ENCODE peak calls at places on chromosomes 4 and X, in six cellular contexts. S, X, P, A, C and G are unnamed samples.

GRCh38 chr4:139719381-139720101 is 53.9 kb downstream of the MGST2 start:
- ATAC-seq in S (peak), X (no peak), P (no peak), A (no peak), C (peak), G (no peak)

GRCh38 chr4:24537025-24537424 is 47.3 kb downstream of the DHX15 start:
- ATAC-seq in S (peak), X (peak), P (peak), A (no peak), C (no peak), G (no peak)

GRCh38 chr4:102569200-102569599 is 68.0 kb downstream of the NFKB1 start:
- ATAC-seq in S (no peak), X (no peak), P (no peak), A (no peak), C (no peak), G (no peak)

GRCh38 chr4:1233641-1234277 is 15.2 kb downstream of the CTBP1 start:
- ATAC-seq in S (no peak), X (peak), P (no peak), A (peak), C (peak), G (peak)

GRCh38 chr4:146567396-146567795 is 45.7 kb upstream of the SLC10A7 start:
- ATAC-seq in S (no peak), X (no peak), P (no peak), A (no peak), C (no peak), G (no peak)

GRCh38 chr4:184404047-184404446 is 70.3 kb downstream of the IRF2 start:
- ATAC-seq in S (no peak), X (no peak), P (no peak), A (peak), C (no peak), G (no peak)

GRCh38 chr4:38365748-38366310 is 298.2 kb upstream of the KLF3 start:
- ATAC-seq in S (peak), X (peak), P (no peak), A (no peak), C (no peak), G (no peak)

GRCh38 chr4:947491-947971 is 15.3 kb downstream of the TMEM175 start:
- ATAC-seq in S (no peak), X (no peak), P (no peak), A (no peak), C (no peak), G (no peak)

GRCh38 chr4:99838927-99839326 is 22.3 kb downstream of the DAPP1 start:
- ATAC-seq in S (no peak), X (no peak), P (peak), A (no peak), C (peak), G (no peak)

GRCh38 chrX:131792356-131792749 is 230.7 kb upstream of the STK26 start:
- ATAC-seq in S (no peak), X (no peak), P (no peak), A (peak), C (peak), G (peak)

GRCh38 chr4:106344324-106344970 is 24.1 kb downstream of the GIMD1 start:
- ATAC-seq in S (peak), X (no peak), P (no peak), A (no peak), C (no peak), G (no peak)

GRCh38 chr4:112645541-112646329 is 8.8 kb downstream of the LARP7 start:
- ATAC-seq in S (no peak), X (no peak), P (no peak), A (no peak), C (no peak), G (no peak)

GRCh38 chr4:38889143-38889542 is 21.5 kb downstream of the FAM114A1 start:
- ATAC-seq in S (no peak), X (no peak), P (peak), A (peak), C (no peak), G (no peak)

GRCh38 chr4:1777822-1778641 is 15.1 kb upstream of the FGFR3 start:
- ATAC-seq in S (peak), X (peak), P (peak), A (peak), C (peak), G (no peak)

GRCh38 chrX:155009994-155010472 is 12.5 kb downstream of the F8 start:
- ATAC-seq in S (no peak), X (no peak), P (no peak), A (no peak), C (no peak), G (peak)

GRCh38 chrX:107825698-107826285 is at the start of gene MID2:
- ATAC-seq in S (peak), X (no peak), P (peak), A (peak), C (peak), G (peak)

GRCh38 chr4:110620352-110621327 is 2.2 kb downstream of the PITX2 start:
- ATAC-seq in S (peak), X (peak), P (no peak), A (peak), C (no peak), G (no peak)

GRCh38 chr4:186587416-186588018 is 32.1 kb upstream of the MTNR1A start:
- ATAC-seq in S (peak), X (peak), P (peak), A (peak), C (no peak), G (peak)

GRCh38 chr4:99324978-99325377 is 3.8 kb upstream of the ADH1B start:
- ATAC-seq in S (no peak), X (no peak), P (no peak), A (no peak), C (peak), G (peak)

GRCh38 chr4:123469245-123469644 is 72.7 kb downstream of the SPRY1 start:
- ATAC-seq in S (no peak), X (no peak), P (no peak), A (no peak), C (no peak), G (no peak)

GRCh38 chr4:75048208-75048879 is 115.4 kb downstream of the PARM1 start:
- ATAC-seq in S (peak), X (peak), P (no peak), A (no peak), C (no peak), G (no peak)

GRCh38 chrX:104913348-104913747 is 307.1 kb downstream of the TEX13A start:
- ATAC-seq in S (peak), X (no peak), P (no peak), A (peak), C (no peak), G (no peak)

GRCh38 chr4:85368932-85369331 is 106.0 kb upstream of the ARHGAP24 start:
- ATAC-seq in S (no peak), X (no peak), P (no peak), A (no peak), C (no peak), G (no peak)

GRCh38 chr4:143375326-143376073 is 38.8 kb downstream of the GAB1 start:
- ATAC-seq in S (peak), X (peak), P (peak), A (peak), C (no peak), G (peak)

GRCh38 chrX:39298821-39299220 is 497.6 kb downstream of the MID1IP1 start:
- ATAC-seq in S (no peak), X (no peak), P (no peak), A (no peak), C (no peak), G (no peak)

GRCh38 chr4:26263165-26263564 is 57.6 kb upstream of the RBPJ start:
- ATAC-seq in S (no peak), X (peak), P (peak), A (peak), C (no peak), G (no peak)

GRCh38 chr4:8410641-8411271 is 29.8 kb downstream of the ACOX3 start:
- ATAC-seq in S (peak), X (peak), P (peak), A (peak), C (peak), G (peak)

GRCh38 chr4:127549521-127549920 is 83.2 kb upstream of the INTU start:
- ATAC-seq in S (no peak), X (no peak), P (no peak), A (no peak), C (no peak), G (no peak)

GRCh38 chrX:50075630-50076349 is 125.0 kb downstream of the AKAP4 start:
- ATAC-seq in S (no peak), X (no peak), P (no peak), A (peak), C (no peak), G (no peak)

GRCh38 chr4:7816771-7817170 is 122.9 kb downstream of the AFAP1 start:
- ATAC-seq in S (no peak), X (no peak), P (no peak), A (no peak), C (no peak), G (no peak)

GRCh38 chr4:30245140-30245539 is 475.0 kb upstream of the PCDH7 start:
- ATAC-seq in S (no peak), X (no peak), P (no peak), A (no peak), C (no peak), G (no peak)

DNA sequence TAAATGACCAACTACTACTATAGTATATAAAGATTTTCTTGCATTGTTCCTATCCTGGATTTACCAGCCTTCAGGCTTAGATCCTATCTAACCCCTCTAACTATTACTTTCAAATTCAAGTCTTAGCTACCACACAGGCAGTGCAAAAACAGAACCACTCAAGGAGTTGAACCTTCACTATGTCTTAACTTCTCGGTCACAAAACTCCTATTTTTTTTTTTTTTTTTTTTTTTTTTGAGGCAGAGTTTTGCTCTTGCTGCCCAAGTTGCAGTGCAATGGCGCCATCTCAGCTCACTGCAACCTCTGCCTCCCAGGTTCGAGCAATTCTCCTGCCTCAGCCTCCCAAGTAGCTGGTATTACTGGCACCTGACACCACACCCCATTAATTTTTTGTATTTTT is 6.3 kb upstream of the FAM200B start:
- ATAC-seq in S (no peak), X (no peak), P (no peak), A (peak), C (no peak), G (no peak)
- TF ChIP-seq CTCF in S (no peak), X (no peak), P (no peak), A (no peak), C (no peak), G (no peak)

DNA sequence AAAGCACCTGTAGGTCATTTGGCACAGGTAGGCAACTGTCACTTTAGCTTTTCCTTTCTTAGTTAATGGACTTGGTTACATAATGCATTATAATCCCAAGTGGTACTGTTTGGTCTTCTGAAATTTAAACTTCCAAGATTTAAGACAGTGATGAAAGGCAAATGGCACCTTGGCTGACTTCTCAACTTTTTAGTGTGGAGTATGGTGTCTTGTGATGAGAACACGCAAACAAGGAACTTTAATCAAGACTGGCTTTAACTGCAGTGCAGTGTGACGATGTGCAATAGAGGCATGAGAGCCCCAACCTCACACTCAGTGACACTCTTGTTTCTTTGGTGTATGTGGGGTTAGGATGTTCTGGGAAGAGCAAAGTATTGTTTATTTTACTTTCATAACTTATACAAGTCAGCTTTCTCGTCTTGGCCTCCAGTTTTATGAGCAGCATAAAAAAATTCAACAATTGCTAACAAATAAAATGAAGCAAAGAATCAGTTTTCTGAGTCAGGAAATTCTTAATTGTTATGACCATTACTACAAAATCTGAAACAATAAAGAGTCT is 171.9 kb downstream of the MAD2L1 start:
- ATAC-seq in S (no peak), X (no peak), P (no peak), A (no peak), C (no peak), G (peak)
- TF ChIP-seq POLR2AphosphoS5 in S (no peak), X (no peak), P (no peak), A (no peak), C (no peak), G (peak)

DNA sequence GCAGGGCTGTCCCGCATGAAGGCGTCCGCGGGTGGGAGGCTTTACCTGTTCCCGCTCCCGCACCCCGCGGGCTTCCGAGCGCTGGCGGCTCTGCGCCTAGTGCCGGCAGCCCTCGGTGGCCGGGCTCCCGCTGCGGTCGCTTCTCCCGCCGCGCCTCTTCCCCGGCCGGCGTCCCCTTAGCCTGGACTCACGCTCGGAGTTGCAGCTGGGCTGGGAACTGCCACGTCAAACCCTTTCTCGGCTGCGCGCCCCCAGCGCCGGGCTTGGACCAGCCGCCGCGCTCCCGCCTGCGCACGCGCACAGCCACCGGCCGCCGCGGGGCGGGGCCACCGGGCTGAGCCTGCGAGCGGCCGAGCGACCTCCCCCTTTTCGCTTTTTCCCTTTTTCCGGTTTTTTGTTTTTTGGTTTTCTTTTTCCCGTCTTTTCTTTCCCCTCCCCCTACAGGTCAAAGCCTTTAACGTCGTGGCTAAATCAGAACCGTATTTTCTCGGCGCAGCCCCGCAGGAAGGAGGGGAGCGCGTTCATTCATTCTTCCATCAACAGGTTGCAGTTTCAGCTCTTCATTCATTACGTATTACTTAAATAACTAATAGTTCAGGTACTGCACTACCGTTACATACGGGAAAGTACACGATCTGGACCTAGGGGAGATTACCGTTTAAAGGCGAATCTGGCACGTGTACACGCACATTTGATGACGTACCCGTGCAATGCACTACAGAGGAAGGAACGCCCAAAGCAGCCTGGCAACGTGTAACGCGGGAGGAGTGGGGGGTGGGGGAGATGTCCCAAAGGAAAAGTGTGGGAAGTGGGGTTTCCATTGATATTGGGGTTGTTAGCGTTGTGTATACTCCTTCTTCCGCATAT is at the start of gene SEC24D:
- ATAC-seq in S (peak), X (peak), P (peak), A (peak), C (peak), G (peak)
- TF ChIP-seq POLR2A in S (peak), X (peak), P (peak), A (peak), C (peak), G (peak)

DNA sequence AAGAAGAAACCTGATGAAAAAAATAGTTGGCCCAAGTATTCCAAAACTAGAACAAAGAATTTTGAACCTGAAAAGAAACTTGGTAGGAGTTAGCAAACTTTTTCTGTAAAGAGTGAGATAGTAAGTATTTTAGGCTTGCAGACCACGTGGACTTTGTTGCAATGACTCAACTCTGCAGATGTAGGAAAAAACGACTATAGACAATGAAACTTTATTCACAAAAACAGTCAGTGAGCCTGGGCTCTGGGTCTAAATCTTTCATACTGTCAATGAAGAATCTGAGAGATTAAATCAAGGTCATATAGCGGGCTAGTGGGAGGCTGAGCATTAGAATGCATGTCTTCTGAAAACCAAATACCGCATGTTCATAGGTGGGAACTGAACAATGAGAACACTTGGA is 23.0 kb downstream of the SH3D19 start:
- ATAC-seq in S (no peak), X (no peak), P (no peak), A (no peak), C (no peak), G (no peak)
- TF ChIP-seq CTCF in S (no peak), X (no peak), P (no peak), A (no peak), C (no peak), G (no peak)

GRCh38 chrX:150762258-150762867 is 69.2 kb downstream of the MTMR1 start:
- ATAC-seq in S (no peak), X (no peak), P (no peak), A (no peak), C (no peak), G (no peak)
- TF ChIP-seq POLR2AphosphoS5 in S (no peak), X (no peak), P (no peak), A (no peak), C (no peak), G (no peak)

GRCh38 chrX:24097741-24098140 is 43.0 kb downstream of the EIF2S3 start:
- ATAC-seq in S (no peak), X (no peak), P (no peak), A (no peak), C (no peak), G (no peak)
- TF ChIP-seq POLR2A in S (no peak), X (no peak), P (no peak), A (no peak), C (no peak), G (no peak)

GRCh38 chr4:3010998-3011397 is 47.6 kb downstream of the GRK4 start:
- ATAC-seq in S (no peak), X (no peak), P (no peak), A (no peak), C (no peak), G (peak)

GRCh38 chr4:3010577-3010976 is 47.2 kb downstream of the GRK4 start:
- ATAC-seq in S (no peak), X (no peak), P (no peak), A (no peak), C (no peak), G (peak)

GRCh38 chr4:3011456-3012220 is 48.3 kb downstream of the GRK4 start:
- ATAC-seq in S (no peak), X (no peak), P (no peak), A (no peak), C (no peak), G (no peak)

GRCh38 chr4:3007724-3008123 is 44.4 kb downstream of the GRK4 start:
- ATAC-seq in S (no peak), X (no peak), P (no peak), A (no peak), C (no peak), G (no peak)

GRCh38 chr4:3009422-3009821 is 46.1 kb downstream of the GRK4 start:
- ATAC-seq in S (peak), X (peak), P (peak), A (peak), C (no peak), G (no peak)
- TF ChIP-seq CTCF in S (peak), X (peak), P (peak), A (peak), C (no peak), G (no peak)

GRCh38 chr4:173211838-173212237 is 43.2 kb downstream of the GALNT7 start:
- ATAC-seq in S (no peak), X (peak), P (peak), A (peak), C (no peak), G (no peak)
- TF ChIP-seq POLR2AphosphoS5 in S (no peak), X (peak), P (peak), A (no peak), C (no peak), G (no peak)

DNA sequence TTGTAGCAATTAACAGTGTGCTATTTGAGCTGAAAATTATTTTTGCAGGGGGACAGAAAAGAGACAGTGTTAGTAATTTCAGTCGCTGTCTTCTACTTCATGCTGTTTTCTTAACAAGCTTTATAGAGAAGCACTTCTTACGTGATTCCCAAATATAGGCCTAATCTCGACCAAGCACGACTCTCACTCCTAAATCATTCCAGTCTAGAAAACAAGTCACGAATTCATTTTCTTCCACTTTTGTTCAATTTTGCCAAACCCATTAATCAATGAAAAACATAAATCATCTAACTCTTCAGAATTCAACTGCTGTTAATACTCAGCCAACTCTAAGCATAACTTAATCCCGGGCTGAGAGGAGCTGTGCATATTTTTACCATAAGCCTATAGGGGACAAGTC is 21.0 kb upstream of the FHL1 start:
- ATAC-seq in S (no peak), X (no peak), P (no peak), A (no peak), C (no peak), G (no peak)
- TF ChIP-seq POLR2A in S (no peak), X (no peak), P (no peak), A (no peak), C (no peak), G (no peak)

DNA sequence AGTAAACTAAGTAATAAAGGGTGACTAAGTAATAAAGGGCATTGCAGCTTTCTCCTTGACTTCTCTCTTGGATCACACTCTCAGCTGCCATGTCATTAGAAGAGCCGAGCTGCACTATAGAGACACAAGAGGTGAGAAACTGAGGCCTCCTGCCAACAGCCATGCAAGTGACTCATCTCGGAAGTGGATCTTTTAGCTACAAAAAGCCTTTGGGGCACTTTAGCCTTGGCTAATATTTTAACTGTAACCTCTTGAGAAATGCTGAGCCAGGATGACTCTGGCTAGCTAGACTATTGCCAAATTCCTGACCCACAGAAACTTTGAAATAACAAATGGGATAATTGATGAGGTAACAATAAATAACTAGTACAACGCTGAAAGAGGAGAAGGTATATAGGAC is 1.5 kb upstream of the NEIL3 start:
- ATAC-seq in S (no peak), X (no peak), P (no peak), A (no peak), C (peak), G (no peak)
- TF ChIP-seq CTCF in S (no peak), X (no peak), P (no peak), A (no peak), C (no peak), G (no peak)